ENCODE peak calls at places on chromosome 21, in nine cellular contexts. A is tibial nerve, P is A673, Z is omental fat pad, E is Peyer's patch, R is uterus, G is GM10248, K is left lung, S is brain microvascular endothelial cell. N is an unnamed sample.

GRCh38 chr21:43352138-43352537 is 74.8 kb downstream of the SIK1 start:
- DNase-seq in A (no peak), P (no peak), Z (no peak), E (no peak), R (no peak), G (no peak), K (no peak), S (no peak), N (no peak)

GRCh38 chr21:33655591-33656221 is 13.4 kb downstream of the ITSN1 start:
- DNase-seq in A (no peak), P (peak), Z (no peak), E (no peak), R (no peak), G (no peak), K (no peak), S (peak), N (no peak)

GRCh38 chr21:22456241-22456640 is 1458.0 kb downstream of the NCAM2 start:
- DNase-seq in A (no peak), P (no peak), Z (no peak), E (no peak), R (no peak), G (no peak), K (no peak), S (no peak), N (no peak)

GRCh38 chr21:33078907-33079582 is 9.1 kb downstream of the OLIG1 start:
- DNase-seq in A (no peak), P (no peak), Z (no peak), E (no peak), R (no peak), G (peak), K (no peak), S (peak), N (peak)

GRCh38 chr21:21750124-21750825 is 752.1 kb downstream of the NCAM2 start:
- DNase-seq in A (no peak), P (no peak), Z (no peak), E (no peak), R (no peak), G (no peak), K (no peak), S (no peak), N (no peak)

GRCh38 chr21:24023402-24023801 is 1583.9 kb downstream of the MRPL39 start:
- DNase-seq in A (no peak), P (no peak), Z (no peak), E (no peak), R (no peak), G (no peak), K (no peak), S (no peak), N (no peak)

GRCh38 chr21:36470294-36470693 is 9.6 kb downstream of the CLDN14 start:
- DNase-seq in A (no peak), P (peak), Z (no peak), E (no peak), R (no peak), G (no peak), K (no peak), S (no peak), N (no peak)

GRCh38 chr21:33425825-33426224 is 22.6 kb downstream of the IFNGR2 start:
- DNase-seq in A (no peak), P (no peak), Z (no peak), E (no peak), R (no peak), G (no peak), K (no peak), S (no peak), N (no peak)

GRCh38 chr21:23725576-23725975 is 1881.7 kb downstream of the MRPL39 start:
- DNase-seq in A (no peak), P (peak), Z (no peak), E (no peak), R (no peak), G (no peak), K (no peak), S (no peak), N (no peak)

GRCh38 chr21:26032263-26032662 is 138.3 kb downstream of the APP start:
- DNase-seq in A (no peak), P (no peak), Z (no peak), E (no peak), R (no peak), G (no peak), K (no peak), S (no peak), N (no peak)
- TF ChIP-seq CTCF in A (no peak), P (peak), Z (no peak), E (no peak), R (no peak), G (no peak), K (no peak), S (peak), N (no peak)

GRCh38 chr21:42069327-42069726 is 1.8 kb upstream of the UMODL1 start:
- DNase-seq in A (no peak), P (no peak), Z (no peak), E (no peak), R (no peak), G (no peak), K (no peak), S (no peak), N (no peak)

GRCh38 chr21:42075686-42076471 is 4.8 kb downstream of the UMODL1 start:
- DNase-seq in A (no peak), P (no peak), Z (no peak), E (no peak), R (no peak), G (no peak), K (no peak), S (no peak), N (no peak)

GRCh38 chr21:42071146-42071737 is at the start of gene UMODL1:
- DNase-seq in A (no peak), P (no peak), Z (no peak), E (no peak), R (no peak), G (no peak), K (no peak), S (no peak), N (no peak)

GRCh38 chr21:42068592-42068991 is 2.5 kb upstream of the UMODL1 start:
- DNase-seq in A (no peak), P (no peak), Z (no peak), E (no peak), R (no peak), G (no peak), K (no peak), S (no peak), N (no peak)

GRCh38 chr21:42073140-42074099 is 2.3 kb downstream of the UMODL1 start:
- DNase-seq in A (no peak), P (no peak), Z (no peak), E (no peak), R (no peak), G (no peak), K (no peak), S (no peak), N (no peak)
- TF ChIP-seq CTCF in A (no peak), P (peak), Z (no peak), E (no peak), R (no peak), G (no peak), K (no peak), S (no peak), N (no peak)

GRCh38 chr21:41048636-41049035 is 119.3 kb upstream of the BACE2 start:
- DNase-seq in A (no peak), P (no peak), Z (no peak), E (no peak), R (no peak), G (peak), K (no peak), S (no peak), N (no peak)

GRCh38 chr21:41045534-41046268 is 122.3 kb upstream of the BACE2 start:
- DNase-seq in A (no peak), P (peak), Z (no peak), E (no peak), R (no peak), G (no peak), K (no peak), S (no peak), N (no peak)

GRCh38 chr21:41048141-41048540 is 119.8 kb upstream of the BACE2 start:
- DNase-seq in A (no peak), P (no peak), Z (no peak), E (no peak), R (no peak), G (no peak), K (no peak), S (no peak), N (no peak)

GRCh38 chr21:41043008-41043407 is 125.0 kb upstream of the BACE2 start:
- DNase-seq in A (no peak), P (no peak), Z (no peak), E (no peak), R (no peak), G (no peak), K (no peak), S (no peak), N (no peak)
- TF ChIP-seq CTCF in A (no peak), P (no peak), Z (no peak), E (no peak), R (no peak), G (no peak), K (no peak), S (peak), N (no peak)

DNA sequence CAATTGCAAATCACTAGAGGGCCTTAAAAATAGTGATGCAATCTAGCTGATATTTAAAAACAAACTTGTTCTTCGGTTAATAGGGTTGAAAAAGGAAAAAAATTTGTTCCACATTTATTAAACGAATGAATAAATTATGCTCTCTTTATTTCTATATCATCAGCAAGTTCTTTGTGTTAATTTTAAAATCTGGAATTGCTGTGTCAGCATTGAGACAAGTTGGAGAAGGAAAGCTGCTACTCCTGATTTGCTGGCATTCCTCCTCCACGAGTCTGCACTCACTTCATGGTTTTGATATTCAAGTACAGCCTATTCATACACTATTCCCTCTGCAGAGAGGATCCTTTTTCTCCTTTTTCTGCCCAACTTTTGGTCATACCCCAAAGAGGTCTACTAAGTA is 117.6 kb downstream of the MRPL39 start:
- DNase-seq in A (no peak), P (no peak), Z (no peak), E (no peak), R (no peak), G (no peak), K (no peak), S (no peak), N (no peak)
- TF ChIP-seq CTCF in A (no peak), P (no peak), Z (no peak), E (no peak), R (no peak), G (no peak), K (no peak), S (no peak), N (no peak)

DNA sequence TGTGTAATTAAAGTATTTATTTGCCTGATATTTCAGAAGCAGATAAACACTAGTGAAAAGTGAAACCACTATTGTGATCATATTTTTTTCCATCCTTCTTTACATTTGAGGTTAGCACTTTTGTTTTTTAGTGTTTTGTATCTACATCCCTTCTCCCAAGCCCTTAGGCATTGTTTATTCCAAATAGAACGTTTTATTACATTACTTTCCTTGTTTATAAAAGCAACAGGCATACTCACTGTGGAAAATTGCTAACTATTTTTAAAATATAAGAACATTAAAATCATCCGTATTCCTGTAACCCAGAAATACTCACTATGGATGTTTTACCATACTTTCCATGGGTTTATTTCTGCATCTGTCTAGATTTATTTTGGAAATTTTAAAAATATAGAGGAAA is 103.8 kb downstream of the POFUT2 start:
- DNase-seq in A (no peak), P (no peak), Z (no peak), E (no peak), R (no peak), G (no peak), K (no peak), S (no peak), N (no peak)
- TF ChIP-seq CTCF in A (no peak), P (no peak), Z (no peak), E (no peak), R (no peak), G (no peak), K (no peak), S (no peak), N (no peak)

DNA sequence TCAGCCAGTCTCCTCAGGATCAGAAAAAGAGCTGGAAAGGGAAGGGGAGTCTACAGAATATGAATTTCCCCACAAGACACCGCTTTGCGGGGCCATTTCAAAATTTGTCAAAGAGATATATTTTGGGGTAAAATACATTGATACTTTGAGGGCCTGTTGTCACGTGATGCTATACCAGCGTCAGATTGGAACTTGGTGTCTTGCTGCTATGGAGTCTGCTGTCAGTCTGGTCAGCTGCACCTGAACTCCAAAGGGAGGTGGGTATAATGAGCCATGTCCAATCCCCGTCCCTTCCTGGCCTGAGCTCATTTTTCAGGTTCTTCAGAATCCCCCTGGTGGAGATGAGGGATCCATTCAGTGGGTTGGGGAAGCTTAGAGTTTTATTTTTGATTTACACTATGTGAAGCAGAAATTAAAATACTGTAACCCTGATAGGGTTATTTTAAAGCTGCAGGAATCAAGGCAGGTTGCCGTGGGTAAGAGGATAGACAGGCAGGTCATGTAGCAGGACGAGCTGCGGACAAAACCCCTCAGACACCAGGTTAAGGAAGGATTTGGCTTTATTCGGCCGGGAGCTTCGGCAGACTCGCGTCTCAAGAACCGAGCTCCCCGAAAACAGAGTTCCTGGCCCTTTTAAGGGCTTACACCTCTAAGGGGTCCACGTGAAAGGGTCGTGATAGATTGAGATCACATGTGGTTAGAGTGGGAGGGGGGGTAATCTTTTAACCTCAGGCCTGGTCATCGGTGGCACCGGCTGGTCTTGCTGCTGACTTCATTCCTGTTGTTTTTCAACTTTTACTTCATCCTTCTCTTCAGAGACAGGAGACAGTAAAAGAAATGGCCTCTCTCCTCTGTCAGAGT is 2.2 kb upstream of the POFUT2 start:
- DNase-seq in A (peak), P (no peak), Z (no peak), E (no peak), R (no peak), G (no peak), K (peak), S (no peak), N (no peak)
- TF ChIP-seq CTCF in A (peak), P (peak), Z (no peak), E (no peak), R (no peak), G (no peak), K (no peak), S (peak), N (no peak)

GRCh38 chr21:38240121-38240520 is 16.7 kb upstream of the KCNJ15 start:
- DNase-seq in A (no peak), P (no peak), Z (no peak), E (no peak), R (no peak), G (no peak), K (no peak), S (no peak), N (no peak)

GRCh38 chr21:38241029-38241740 is 15.6 kb upstream of the KCNJ15 start:
- DNase-seq in A (no peak), P (no peak), Z (no peak), E (no peak), R (no peak), G (no peak), K (no peak), S (peak), N (no peak)

GRCh38 chr21:38234395-38235142 is 22.2 kb upstream of the KCNJ15 start:
- DNase-seq in A (no peak), P (no peak), Z (no peak), E (no peak), R (no peak), G (no peak), K (no peak), S (no peak), N (no peak)

GRCh38 chr21:38242036-38242435 is 14.8 kb upstream of the KCNJ15 start:
- DNase-seq in A (no peak), P (no peak), Z (no peak), E (no peak), R (no peak), G (no peak), K (no peak), S (no peak), N (no peak)

GRCh38 chr21:38236232-38236631 is 20.6 kb upstream of the KCNJ15 start:
- DNase-seq in A (no peak), P (no peak), Z (no peak), E (no peak), R (no peak), G (no peak), K (no peak), S (peak), N (no peak)
- TF ChIP-seq CTCF in A (no peak), P (no peak), Z (no peak), E (no peak), R (no peak), G (no peak), K (peak), S (peak), N (no peak)

GRCh38 chr21:44905016-44905724 is 15.5 kb downstream of the ITGB2 start:
- DNase-seq in A (no peak), P (no peak), Z (no peak), E (no peak), R (no peak), G (no peak), K (no peak), S (no peak), N (no peak)

GRCh38 chr21:44903689-44904088 is 17.0 kb downstream of the ITGB2 start:
- DNase-seq in A (no peak), P (no peak), Z (no peak), E (no peak), R (no peak), G (no peak), K (no peak), S (no peak), N (no peak)

GRCh38 chr21:44905725-44906084 is 15.0 kb downstream of the ITGB2 start:
- DNase-seq in A (no peak), P (no peak), Z (no peak), E (no peak), R (no peak), G (no peak), K (no peak), S (no peak), N (no peak)

GRCh38 chr21:44903054-44903685 is 17.5 kb downstream of the ITGB2 start:
- DNase-seq in A (no peak), P (no peak), Z (no peak), E (no peak), R (no peak), G (no peak), K (no peak), S (no peak), N (no peak)

DNA sequence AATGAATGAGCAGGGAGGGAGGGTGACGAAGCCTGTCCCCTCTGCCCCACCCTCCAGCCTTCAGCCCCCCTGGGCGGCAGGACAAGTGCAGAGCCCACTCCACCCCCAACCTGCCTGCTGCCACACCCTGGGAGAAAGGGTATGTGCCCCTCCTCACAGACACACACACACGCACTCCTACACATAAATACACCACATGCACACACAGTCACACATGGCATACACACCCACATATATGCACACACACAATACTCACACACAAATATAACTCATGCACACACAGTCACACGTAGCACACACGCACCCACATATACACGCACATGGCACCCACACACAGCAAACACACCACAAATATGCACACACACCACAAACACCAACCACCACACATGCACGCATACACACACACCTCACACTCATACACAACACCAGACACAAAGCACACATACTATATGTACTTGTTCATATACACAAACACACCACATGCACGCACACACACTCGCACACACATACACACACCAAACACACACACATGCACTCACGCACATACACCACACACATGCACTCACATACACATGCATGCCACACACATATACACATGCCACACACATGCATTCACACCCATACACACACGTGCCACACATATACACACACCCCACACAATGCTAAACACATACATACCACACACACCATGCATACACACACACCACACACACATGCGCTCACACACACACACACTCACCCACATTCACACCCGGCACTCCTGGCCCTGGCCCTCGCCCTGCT is 16.4 kb downstream of the ITGB2 start:
- DNase-seq in A (no peak), P (no peak), Z (no peak), E (no peak), R (no peak), G (no peak), K (no peak), S (no peak), N (no peak)
- TF ChIP-seq CTCF in A (no peak), P (no peak), Z (no peak), E (no peak), R (no peak), G (no peak), K (no peak), S (no peak), N (no peak)